ENCODE peak calls at places on chromosomes 12 and 14, in four cellular contexts. T is mammary epithelial cell, X is suprapubic skin, M is iris pigment epithelial cell. W is an unnamed sample.

GRCh38 chr12:101581190-101581589 is 13.6 kb upstream of the MYBPC1 start:
- DNase-seq in T (no peak), X (no peak), M (no peak), W (no peak)

GRCh38 chr14:103121846-103122577 is 1.2 kb upstream of the TNFAIP2 start:
- DNase-seq in T (no peak), X (peak), M (no peak), W (peak)

GRCh38 chr14:104156142-104156541 is 17.8 kb downstream of the KIF26A start:
- DNase-seq in T (no peak), X (no peak), M (no peak), W (no peak)

GRCh38 chr12:50221228-50222008 is 54.2 kb upstream of the CERS5 start:
- DNase-seq in T (peak), X (no peak), M (peak), W (no peak)

GRCh38 chr14:57533214-57533613 is 39.6 kb upstream of the CCDC198 start:
- DNase-seq in T (no peak), X (no peak), M (peak), W (no peak)

GRCh38 chr12:46455648-46456352 is 83.2 kb upstream of the SLC38A2 start:
- DNase-seq in T (peak), X (no peak), M (no peak), W (no peak)

GRCh38 chr12:117686911-117687377 is 281.8 kb downstream of the KSR2 start:
- DNase-seq in T (no peak), X (peak), M (peak), W (no peak)

GRCh38 chr14:102796661-102797190 is 19.5 kb downstream of the TRAF3 start:
- DNase-seq in T (no peak), X (no peak), M (no peak), W (no peak)

GRCh38 chr12:32548691-32549412 is 130.2 kb upstream of the DNM1L start:
- DNase-seq in T (peak), X (no peak), M (peak), W (no peak)

GRCh38 chr12:11653215-11653753 is 3.8 kb downstream of the ETV6 start:
- DNase-seq in T (peak), X (no peak), M (peak), W (no peak)

GRCh38 chr14:59274991-59275391 is 86.5 kb downstream of the DAAM1 start:
- DNase-seq in T (peak), X (no peak), M (peak), W (no peak)

GRCh38 chr12:3132636-3133409 is 55.6 kb downstream of the TSPAN9 start:
- DNase-seq in T (no peak), X (no peak), M (peak), W (peak)

GRCh38 chr14:20697273-20698017 is 8.9 kb downstream of the ANG start:
- DNase-seq in T (peak), X (no peak), M (peak), W (no peak)

GRCh38 chr12:70722584-70723343 is 85.5 kb upstream of the PTPRB start:
- DNase-seq in T (no peak), X (no peak), M (peak), W (no peak)

GRCh38 chr12:106226884-106227640 is 20.8 kb downstream of the CKAP4 start:
- DNase-seq in T (peak), X (no peak), M (peak), W (no peak)

GRCh38 chr12:639566-639965 is 23.7 kb downstream of the NINJ2 start:
- DNase-seq in T (no peak), X (peak), M (no peak), W (no peak)

GRCh38 chr12:63163542-63163941 is 12.5 kb upstream of the AVPR1A start:
- DNase-seq in T (no peak), X (no peak), M (peak), W (no peak)

GRCh38 chr14:98182385-98183055 is 1089.5 kb downstream of the BCL11B start:
- DNase-seq in T (peak), X (no peak), M (no peak), W (no peak)

GRCh38 chr14:53542692-53543091 is 389.6 kb upstream of the DDHD1 start:
- DNase-seq in T (peak), X (no peak), M (peak), W (no peak)

GRCh38 chr12:26119391-26119981 is 5.4 kb downstream of the BHLHE41 start:
- DNase-seq in T (peak), X (no peak), M (peak), W (no peak)

GRCh38 chr12:18864900-18865561 is 127.1 kb downstream of the CAPZA3 start:
- DNase-seq in T (peak), X (no peak), M (peak), W (no peak)

GRCh38 chr14:28761438-28762289 is 4.9 kb upstream of the FOXG1 start:
- DNase-seq in T (no peak), X (no peak), M (no peak), W (no peak)

GRCh38 chr12:31019561-31020308 is 53.9 kb upstream of the DDX11 start:
- DNase-seq in T (no peak), X (no peak), M (no peak), W (peak)

GRCh38 chr14:91396959-91397815 is 20.4 kb downstream of the CCDC88C start:
- DNase-seq in T (no peak), X (no peak), M (no peak), W (peak)

GRCh38 chr14:73553845-73554244 is 4.9 kb downstream of the HEATR4 start:
- DNase-seq in T (no peak), X (no peak), M (no peak), W (no peak)

GRCh38 chr12:3220382-3221321 is 143.5 kb downstream of the TSPAN9 start:
- DNase-seq in T (no peak), X (no peak), M (no peak), W (no peak)

GRCh38 chr12:111424189-111424792 is 18.6 kb downstream of the SH2B3 start:
- DNase-seq in T (no peak), X (no peak), M (no peak), W (no peak)

GRCh38 chr12:66159088-66159487 is 10.7 kb downstream of the TMBIM4 start:
- DNase-seq in T (no peak), X (no peak), M (no peak), W (no peak)

GRCh38 chr12:4961311-4961710 is 51.6 kb downstream of the KCNA1 start:
- DNase-seq in T (no peak), X (no peak), M (no peak), W (no peak)

GRCh38 chr14:77825895-77826519 is 26.1 kb downstream of the ADCK1 start:
- DNase-seq in T (no peak), X (no peak), M (no peak), W (peak)

GRCh38 chr12:1739368-1739767 is 48.5 kb downstream of the ADIPOR2 start:
- DNase-seq in T (no peak), X (no peak), M (no peak), W (no peak)

GRCh38 chr14:80049055-80049454 is 162.2 kb downstream of the DIO2 start:
- DNase-seq in T (no peak), X (no peak), M (no peak), W (no peak)